ENCODE peak calls at places on chromosome 12, in seven cellular contexts. H is activated CD4-positive, alpha-beta T cell treated with anti-CD3 and anti-CD28 coated beads, Interleukin-2, amount 50 U/mL, for 4 hours; I is NCI-H1417; C is EH; B is WTC11; Q is NCI-H446 treated with DMSO at 0.1 percent for 48 hours; U is NCI-H748 treated with DMSO at 0.1 percent for 48 hours. M is an unnamed sample.

GRCh38 chr12:13210543-13211190 is 14.1 kb downstream of the EMP1 start:
- DNase-seq in H (no peak), I (peak; percentile 50), C (no peak), B (no peak), Q (no peak), U (no peak), M (no peak)

GRCh38 chr12:104742551-104742961 is 215.5 kb downstream of the SLC41A2 start:
- DNase-seq in H (no peak), I (peak; percentile 55), C (no peak), B (no peak), Q (peak; percentile 93), U (no peak), M (no peak)

GRCh38 chr12:42766754-42767153 is 177.2 kb upstream of the PRICKLE1 start:
- DNase-seq in H (no peak), I (no peak), C (no peak), B (no peak), Q (no peak), U (no peak), M (no peak)

GRCh38 chr12:122946690-122947271 is 19.5 kb downstream of the ABCB9 start:
- DNase-seq in H (peak; percentile 61), I (no peak), C (peak; percentile 100), B (no peak), Q (peak; percentile 50), U (no peak), M (peak; percentile 65)

GRCh38 chr12:62021808-62022207 is 238.4 kb upstream of the USP15 start:
- DNase-seq in H (no peak), I (no peak), C (no peak), B (no peak), Q (no peak), U (no peak), M (no peak)

GRCh38 chr12:121709478-121709890 is 3.1 kb upstream of the TMEM120B start:
- DNase-seq in H (no peak), I (no peak), C (peak; percentile 75), B (no peak), Q (no peak), U (no peak), M (no peak)

GRCh38 chr12:8697476-8698131 is at the start of gene RIMKLB:
- DNase-seq in H (peak; percentile 87), I (peak; percentile 91), C (peak; percentile 73), B (peak; percentile 71), Q (peak; percentile 62), U (peak; percentile 26), M (peak; percentile 70)

GRCh38 chr12:23055004-23055403 is 430.0 kb downstream of the ETNK1 start:
- DNase-seq in H (no peak), I (peak; percentile 9), C (peak; percentile 18), B (peak; percentile 67), Q (no peak), U (peak; percentile 26), M (no peak)

GRCh38 chr12:5428332-5429221 is 3.3 kb upstream of the NTF3 start:
- DNase-seq in H (no peak), I (peak; percentile 52), C (peak; percentile 58), B (peak; percentile 52), Q (no peak), U (peak; percentile 26), M (no peak)

M was measured in activated effector memory CD4-positive, alpha-beta T cell treated with Interleukin-2 at 50 U/mL for 16 hours.